ENCODE peak calls at places on chromosomes 3 and 15, in seven cellular contexts. X is AG04449, Y is SK-N-MC, B is tibial artery, L is astrocyte of the spinal cord, C is Caco-2, V is AG04450. S is an unnamed sample.

GRCh38 chr3:43905157-43905556 is 214.4 kb downstream of the ABHD5 start:
- DNase-seq in C (no peak), V (no peak), L (no peak), Y (no peak), B (no peak), X (no peak), S (no peak)

GRCh38 chr3:13235079-13235478 is 161.8 kb upstream of the IQSEC1 start:
- DNase-seq in Y (no peak), L (no peak), B (no peak), V (no peak), C (no peak), X (no peak), S (no peak)

GRCh38 chr3:136186850-136187249 is 9.3 kb downstream of the MSL2 start:
- DNase-seq in X (no peak), C (no peak), V (no peak), B (no peak), L (no peak), Y (no peak), S (no peak)

GRCh38 chr3:22960326-22960984 is 242.7 kb upstream of the UBE2E2 start:
- DNase-seq in Y (peak), L (peak), X (no peak), C (no peak), V (no peak), B (no peak), S (no peak)

GRCh38 chr3:80331768-80332167 is 564.0 kb upstream of the ROBO1 start:
- DNase-seq in V (no peak), B (no peak), X (no peak), L (no peak), Y (no peak), C (no peak), S (no peak)

GRCh38 chr15:25438601-25439455 is at the start of gene UBE3A:
- DNase-seq in L (peak), C (peak), B (peak), X (peak), Y (no peak), V (peak), S (peak)

GRCh38 chr3:119359476-119359998 is 65.4 kb downstream of the ARHGAP31 start:
- DNase-seq in L (no peak), B (no peak), X (no peak), V (no peak), C (no peak), Y (no peak), S (no peak)

GRCh38 chr3:53134631-53135232 is 4.5 kb upstream of the RFT1 start:
- DNase-seq in X (no peak), V (peak), B (peak), L (peak), Y (no peak), C (peak), S (no peak)

GRCh38 chr3:79405183-79405582 is 362.6 kb downstream of the ROBO1 start:
- DNase-seq in V (no peak), C (no peak), X (no peak), L (no peak), B (no peak), Y (no peak), S (no peak)

GRCh38 chr15:38069001-38069400 is 134.6 kb downstream of the TMCO5A start:
- DNase-seq in X (no peak), B (no peak), C (no peak), Y (peak), L (peak), V (no peak), S (no peak)
- H3K4me3 ChIP-seq in X (peak), B (peak), C (no peak), Y (peak), L (peak), V (peak), S (no peak)

DNA sequence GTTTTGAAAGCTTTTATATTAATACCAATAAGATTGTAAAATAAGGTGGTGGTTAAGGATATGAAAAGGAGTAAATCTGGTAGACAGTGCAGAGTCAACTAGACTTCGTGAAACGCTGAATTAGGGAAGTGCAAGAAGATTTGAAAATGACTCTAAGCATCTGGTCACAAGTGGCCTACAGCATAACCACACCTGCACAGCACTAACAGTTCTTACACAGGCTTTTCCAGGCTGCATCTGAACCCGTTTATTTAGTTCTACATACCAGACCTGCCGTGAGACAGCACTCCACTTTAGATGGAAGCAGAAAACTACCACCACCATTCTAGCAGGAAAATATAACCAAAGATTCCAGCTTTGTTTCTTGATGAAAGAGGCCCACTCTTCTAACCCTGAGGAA is 1.9 kb downstream of the DMXL2 start:
- DNase-seq in X (no peak), Y (no peak), L (no peak), B (no peak), C (no peak), V (no peak), S (no peak)
- H3K4me3 ChIP-seq in X (peak), Y (peak), L (peak), B (no peak), C (no peak), V (peak), S (no peak)

GRCh38 chr3:42045719-42046243 is 45.4 kb upstream of the TRAK1 start:
- DNase-seq in Y (no peak), L (no peak), V (no peak), C (no peak), X (no peak), B (no peak), S (no peak)

GRCh38 chr3:42042747-42043115 is 48.4 kb upstream of the TRAK1 start:
- DNase-seq in B (no peak), V (no peak), C (no peak), L (peak), X (no peak), Y (no peak), S (no peak)

GRCh38 chr3:42037318-42037945 is 53.7 kb upstream of the TRAK1 start:
- DNase-seq in V (no peak), C (no peak), X (no peak), Y (no peak), L (no peak), B (no peak), S (no peak)

DNA sequence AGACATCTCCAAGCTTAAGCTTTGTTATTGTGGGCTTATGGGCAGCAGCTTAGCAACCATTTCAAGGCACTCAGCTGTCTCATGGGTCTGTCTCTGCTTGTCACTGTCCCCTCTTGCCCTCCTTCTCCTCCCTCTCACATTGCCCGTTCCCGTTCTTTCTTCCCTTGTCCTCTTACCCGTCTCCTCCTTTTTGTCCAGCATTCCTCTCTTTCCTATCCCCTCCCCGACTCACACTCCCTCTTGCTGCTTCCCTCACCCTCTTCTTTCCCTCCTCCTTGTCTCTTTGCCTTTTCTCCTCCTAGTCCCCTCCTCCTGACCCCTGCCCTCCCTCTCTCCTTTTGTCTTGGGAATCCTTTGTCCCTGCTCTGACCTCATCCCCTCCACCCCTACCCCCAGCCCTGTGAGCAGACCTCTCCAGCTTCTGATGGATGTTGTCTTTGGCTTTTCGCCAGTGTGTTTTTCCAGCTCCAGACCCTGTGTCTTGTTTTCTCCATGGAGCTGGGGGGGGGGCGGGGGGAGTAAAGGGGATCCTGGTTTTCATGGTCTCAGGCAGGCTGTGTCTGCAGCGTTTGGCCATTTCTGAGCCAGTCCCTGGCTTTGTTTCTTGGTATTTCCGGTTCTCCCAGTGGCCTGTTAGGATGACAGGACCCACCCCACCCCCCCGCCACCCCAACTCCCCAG is 47.9 kb upstream of the TRAK1 start:
- DNase-seq in C (no peak), L (peak), X (no peak), B (no peak), V (no peak), Y (no peak), S (peak)
- H3K4me3 ChIP-seq in C (no peak), L (no peak), X (no peak), B (no peak), V (no peak), Y (no peak), S (no peak)

GRCh38 chr3:32469151-32469874 is 33.3 kb downstream of the CMTM6 start:
- DNase-seq in B (no peak), L (no peak), X (no peak), V (no peak), C (no peak), Y (no peak), S (no peak)

GRCh38 chr3:32470362-32470761 is 32.3 kb downstream of the CMTM6 start:
- DNase-seq in B (no peak), Y (no peak), X (no peak), C (no peak), L (no peak), V (no peak), S (no peak)

GRCh38 chr3:32472716-32473115 is 29.9 kb downstream of the CMTM6 start:
- DNase-seq in V (no peak), Y (no peak), L (no peak), B (no peak), C (no peak), X (no peak), S (no peak)

DNA sequence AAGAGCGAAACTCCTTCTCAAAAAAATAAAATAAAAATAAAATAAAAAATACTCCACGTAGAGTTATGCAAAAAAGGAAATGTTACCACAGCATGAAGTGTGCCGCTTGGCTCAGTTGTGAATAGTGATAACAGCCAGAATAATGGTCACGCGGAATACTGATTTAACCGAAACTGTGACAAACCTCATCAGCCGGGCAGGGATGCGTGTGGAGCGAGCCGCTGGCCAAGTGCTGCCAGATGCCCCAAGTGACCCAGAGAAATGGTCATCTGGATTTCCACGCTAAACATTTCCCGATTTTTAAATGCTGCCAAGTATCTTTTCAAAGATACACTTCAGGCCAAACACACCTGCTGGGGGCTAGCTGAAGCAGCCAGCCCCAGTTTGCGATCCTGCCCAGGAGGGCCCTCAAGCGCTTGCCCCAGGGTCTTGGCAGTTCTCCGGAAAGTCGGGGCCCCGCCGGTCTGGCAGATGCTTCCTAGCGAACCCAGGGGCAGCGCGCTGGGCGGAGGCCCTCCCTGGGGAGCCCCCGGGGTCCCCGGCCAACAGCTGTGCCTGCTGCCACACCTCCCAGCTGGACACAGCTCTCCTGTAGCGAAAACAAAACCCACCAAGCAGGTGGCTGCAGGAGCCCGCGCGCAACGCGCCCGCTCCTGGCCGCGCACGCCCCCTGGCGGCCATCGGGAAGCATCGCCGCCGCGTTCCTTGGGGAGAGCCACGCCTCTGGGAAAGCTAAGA is 35.1 kb downstream of the CMTM6 start:
- DNase-seq in Y (no peak), L (peak), X (no peak), C (no peak), B (peak), V (no peak), S (peak)
- H3K4me3 ChIP-seq in Y (peak), L (peak), X (no peak), C (no peak), B (peak), V (no peak), S (no peak)

GRCh38 chr15:94674251-94674650 is 442.9 kb downstream of the MCTP2 start:
- DNase-seq in L (peak), V (no peak), X (no peak), Y (no peak), B (peak), C (no peak), S (peak)
- H3K4me3 ChIP-seq in L (peak), V (no peak), X (no peak), Y (no peak), B (peak), C (no peak), S (peak)

DNA sequence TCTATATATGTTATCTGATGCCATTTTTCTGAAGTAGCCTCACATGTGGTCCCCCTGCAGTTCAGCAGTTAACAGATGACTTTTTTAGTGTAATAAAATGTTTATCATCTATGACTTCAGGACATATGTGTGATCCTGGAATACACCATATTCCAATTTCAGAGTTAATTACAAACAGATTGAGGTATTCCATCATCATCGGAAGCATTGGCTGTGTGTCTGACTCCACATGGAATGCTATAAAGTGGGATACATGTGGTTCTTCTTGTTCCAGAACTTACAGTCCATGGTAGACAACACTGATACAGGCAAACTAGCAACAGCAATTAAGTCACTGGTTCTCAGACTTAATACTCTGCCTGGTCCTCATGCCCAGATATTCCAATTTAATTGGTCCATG is 45.8 kb upstream of the LIMD1 start:
- DNase-seq in L (no peak), V (no peak), X (no peak), B (no peak), Y (no peak), C (no peak), S (no peak)
- H3K4me3 ChIP-seq in L (no peak), V (no peak), X (no peak), B (no peak), Y (no peak), C (no peak), S (no peak)

DNA sequence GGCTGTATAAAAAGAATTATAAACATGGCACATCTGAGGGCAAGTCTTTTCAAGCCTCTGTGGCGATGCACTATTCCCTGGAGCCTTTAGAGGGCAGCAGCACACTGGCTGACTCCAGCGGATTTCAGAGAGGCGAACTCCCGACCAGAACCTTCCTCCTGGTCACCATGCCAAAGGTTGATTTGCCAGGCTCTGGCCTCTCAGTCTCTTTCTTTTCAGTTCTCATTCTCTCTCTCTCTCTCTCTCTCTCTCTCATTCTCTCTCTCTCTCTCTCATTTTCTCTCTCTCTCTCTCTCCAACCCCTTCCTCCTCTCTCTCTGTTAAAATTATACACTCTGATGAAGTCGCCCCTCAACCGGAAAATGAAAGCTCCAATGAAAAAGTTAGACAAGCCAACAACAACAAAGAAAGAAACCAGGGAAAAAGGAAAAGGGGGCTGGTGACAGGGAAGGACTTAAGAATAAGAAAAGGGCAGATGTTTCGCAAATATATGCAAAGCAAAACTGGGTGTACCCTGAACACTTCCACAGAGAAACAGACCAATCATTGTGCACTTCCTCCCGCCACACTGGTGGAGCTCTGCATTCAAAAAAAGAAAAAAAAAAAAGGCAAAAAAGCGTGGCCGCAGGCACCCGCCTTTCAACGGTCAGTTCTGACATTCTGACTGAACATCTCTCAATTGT is 90.2 kb downstream of the TIGIT start:
- DNase-seq in L (peak), B (peak), X (peak), V (peak), Y (peak), C (peak), S (no peak)
- H3K4me3 ChIP-seq in L (peak), B (peak), X (peak), V (peak), Y (peak), C (no peak), S (no peak)

GRCh38 chr15:59521443-59521842 is 83.5 kb downstream of the FAM81A start:
- DNase-seq in B (no peak), L (no peak), C (no peak), V (no peak), Y (no peak), X (no peak), S (no peak)

GRCh38 chr15:59519329-59519728 is 81.3 kb downstream of the FAM81A start:
- DNase-seq in X (no peak), L (no peak), C (no peak), Y (no peak), B (no peak), V (no peak), S (no peak)

GRCh38 chr15:59515190-59515589 is 77.2 kb downstream of the FAM81A start:
- DNase-seq in Y (no peak), L (no peak), C (no peak), B (no peak), V (no peak), X (no peak), S (no peak)

DNA sequence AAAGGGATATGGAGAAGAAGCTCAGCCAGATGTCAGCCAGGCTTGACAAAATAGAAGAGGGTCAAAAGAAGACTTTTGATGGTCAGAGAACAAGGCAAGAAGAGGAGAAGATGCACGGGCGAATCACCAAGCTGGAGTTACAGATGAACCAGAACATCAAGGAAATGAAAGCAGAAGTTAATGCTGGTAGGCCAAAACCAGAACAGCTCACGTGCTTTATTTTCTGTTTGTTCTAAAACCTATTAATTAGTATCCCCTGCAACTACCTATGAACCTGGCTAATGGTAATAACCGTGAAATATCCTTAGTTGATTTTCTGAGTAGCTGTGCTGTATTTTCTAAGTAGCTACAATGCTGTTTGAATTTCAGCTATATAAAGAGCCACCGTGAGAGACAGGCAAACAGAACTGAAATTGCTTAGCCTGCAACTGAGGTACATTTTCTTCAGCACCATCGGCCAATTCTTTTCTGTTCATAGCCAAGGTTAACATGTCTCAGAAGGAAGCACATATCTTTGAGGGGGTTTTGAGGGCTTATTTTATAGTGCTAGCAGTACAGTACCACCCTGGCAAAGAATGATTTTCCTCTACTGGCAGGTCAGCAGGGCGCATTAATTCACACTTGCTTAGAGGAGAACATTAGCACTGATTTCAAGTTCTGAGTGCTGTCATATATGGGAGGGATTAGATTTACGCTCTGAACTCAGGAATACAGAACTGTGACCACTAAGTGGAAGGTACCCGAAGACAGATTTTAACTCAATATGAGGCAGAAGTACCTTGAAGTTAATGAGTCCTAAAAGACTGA is 78.9 kb downstream of the FAM81A start:
- DNase-seq in X (no peak), Y (no peak), L (no peak), C (no peak), V (no peak), B (no peak), S (no peak)
- H3K4me3 ChIP-seq in X (no peak), Y (no peak), L (no peak), C (no peak), V (no peak), B (no peak), S (no peak)

DNA sequence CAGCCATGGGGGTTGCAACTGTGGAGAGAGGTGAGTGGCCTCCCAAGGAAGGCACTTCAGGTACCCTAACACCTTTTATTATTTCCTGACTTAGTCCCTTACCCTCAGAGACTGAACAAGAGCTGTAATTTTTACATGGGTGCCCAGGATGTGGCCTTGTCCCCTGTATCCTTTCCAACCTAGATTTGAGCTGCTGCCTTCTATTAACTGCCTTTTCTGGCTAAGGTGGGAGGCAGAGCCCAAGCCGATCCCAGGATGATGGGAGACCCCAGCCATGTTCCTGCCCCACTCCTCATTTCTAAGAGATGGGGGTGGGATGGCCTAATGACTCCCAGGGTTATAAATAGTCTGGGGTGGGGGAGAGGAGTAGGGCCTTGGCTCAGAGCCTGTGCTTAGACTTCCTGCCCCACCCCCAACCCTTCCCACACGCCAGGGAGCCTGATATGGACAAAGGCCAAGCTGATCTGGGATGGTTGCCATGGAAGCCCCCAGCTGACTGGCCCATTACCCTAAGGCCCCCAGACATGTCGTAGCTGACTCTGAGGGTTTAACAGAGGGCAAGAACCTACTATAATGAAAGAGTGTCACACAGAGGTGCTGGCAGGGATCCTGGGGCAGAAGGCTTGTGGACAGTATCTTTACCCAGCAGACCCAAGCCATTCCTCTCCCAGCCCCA is 1.9 kb downstream of the KLHDC8B start:
- DNase-seq in X (no peak), V (no peak), Y (no peak), L (peak), B (no peak), C (no peak), S (no peak)
- H3K4me3 ChIP-seq in X (no peak), V (peak), Y (no peak), L (no peak), B (peak), C (no peak), S (no peak)

S was measured in kidney epithelial cell.